ENCODE peak calls at places on chromosomes 11 and 22, in five cellular contexts. I is MCF 10A; J is stimulated activated CD8-positive, alpha-beta memory T cell treated with anti-CD3 and anti-CD28 coated beads, Interleukin-15, amount 100 ng/mL, for 48 hours; E is NCI-H446 treated with DMSO at 0.1 percent for 48 hours; D is activated CD4-positive, CD25-positive, alpha-beta regulatory T cell. S is an unnamed sample.
A peak's percentile ranks its signal among the peaks of the same experiment; 100 is the strongest.

GRCh38 chr11:68903288-68903630 is 373 bp downstream of the MRPL21 start:
- DNase-seq in I (no peak), J (no peak), E (no peak), D (no peak), S (no peak)

GRCh38 chr11:59207988-59208432 is 4.7 kb downstream of the MPEG1 start:
- DNase-seq in I (peak; percentile 59), J (peak; percentile 28), E (peak; percentile 25), D (no peak), S (no peak)

GRCh38 chr11:33211588-33211987 is 45.6 kb upstream of the HIPK3 start:
- DNase-seq in I (no peak), J (no peak), E (no peak), D (no peak), S (no peak)

GRCh38 chr11:72786305-72787261 is 7.3 kb downstream of the STARD10 start:
- DNase-seq in I (no peak), J (no peak), E (no peak), D (no peak), S (peak; percentile 10)

GRCh38 chr22:25714739-25715138 is 27.2 kb upstream of the MYO18B start:
- DNase-seq in I (no peak), J (no peak), E (no peak), D (no peak), S (no peak)

GRCh38 chr11:16191212-16191851 is 165.0 kb downstream of the SOX6 start:
- DNase-seq in I (no peak), J (no peak), E (no peak), D (no peak), S (no peak)

GRCh38 chr11:70915158-70915795 is 337.1 kb downstream of the SHANK2 start:
- DNase-seq in I (no peak), J (no peak), E (peak; percentile 18), D (no peak), S (no peak)

GRCh38 chr11:111019931-111020381 is 225.6 kb upstream of the POU2AF2 start:
- DNase-seq in I (peak; percentile 13), J (no peak), E (no peak), D (no peak), S (no peak)

GRCh38 chr22:22893077-22893805 is 5.6 kb downstream of the IGLL5 start:
- DNase-seq in I (no peak), J (no peak), E (no peak), D (no peak), S (no peak)

GRCh38 chr11:76200006-76200940 is 6.0 kb downstream of the WNT11 start:
- DNase-seq in I (no peak), J (no peak), E (no peak), D (no peak), S (no peak)

GRCh38 chr11:128061321-128061871 is 526.0 kb downstream of the ETS1 start:
- DNase-seq in I (no peak), J (no peak), E (no peak), D (no peak), S (no peak)

GRCh38 chr22:49658902-49659280 is 168.8 kb downstream of the BRD1 start:
- DNase-seq in I (no peak), J (no peak), E (no peak), D (no peak), S (no peak)

GRCh38 chr11:13440100-13440855 is 22.7 kb downstream of the BTBD10 start:
- DNase-seq in I (peak; percentile 95), J (no peak), E (peak; percentile 88), D (no peak), S (no peak)

GRCh38 chr11:66335531-66336233 is 552 bp downstream of the RIN1 start:
- DNase-seq in I (peak; percentile 61), J (no peak), E (no peak), D (no peak), S (no peak)

GRCh38 chr11:111941963-111942362 is 4.8 kb downstream of the DIXDC1 start:
- DNase-seq in I (peak; percentile 89), J (no peak), E (peak; percentile 94), D (no peak), S (no peak)

GRCh38 chr11:19906126-19906525 is 193.5 kb downstream of the NAV2 start:
- DNase-seq in I (no peak), J (no peak), E (no peak), D (no peak), S (no peak)

GRCh38 chr11:114270531-114271270 is 25.5 kb upstream of the NNMT start:
- DNase-seq in I (no peak), J (no peak), E (no peak), D (no peak), S (no peak)

GRCh38 chr11:1073261-1073724 is 1.4 kb upstream of the MUC2 start:
- DNase-seq in I (peak; percentile 89), J (no peak), E (no peak), D (no peak), S (no peak)

GRCh38 chr11:33944345-33944692 is 52.4 kb upstream of the LMO2 start:
- DNase-seq in I (no peak), J (no peak), E (no peak), D (no peak), S (no peak)

GRCh38 chr22:44753189-44754042 is 1.0 kb downstream of the ARHGAP8 start:
- DNase-seq in I (peak; percentile 63), J (no peak), E (no peak), D (no peak), S (no peak)

GRCh38 chr11:76184551-76184993 is 21.7 kb downstream of the WNT11 start:
- DNase-seq in I (no peak), J (no peak), E (no peak), D (no peak), S (no peak)

GRCh38 chr11:45247433-45247832 is 38.7 kb downstream of the SYT13 start:
- DNase-seq in I (peak; percentile 7), J (no peak), E (peak; percentile 73), D (no peak), S (no peak)

GRCh38 chr11:116964269-116964668 is 126.8 kb upstream of the APOA1 start:
- DNase-seq in I (no peak), J (no peak), E (no peak), D (no peak), S (no peak)

GRCh38 chr11:49151211-49151610 is 57.2 kb downstream of the FOLH1 start:
- DNase-seq in I (no peak), J (no peak), E (no peak), D (no peak), S (no peak)

GRCh38 chr11:12413141-12414055 is 36.0 kb downstream of the PARVA start:
- DNase-seq in I (no peak), J (no peak), E (no peak), D (no peak), S (no peak)

GRCh38 chr22:49733631-49734030 is 94.0 kb downstream of the BRD1 start:
- DNase-seq in I (no peak), J (no peak), E (no peak), D (no peak), S (no peak)

GRCh38 chr22:36540867-36541642 is 12.1 kb upstream of the EIF3D start:
- DNase-seq in I (no peak), J (no peak), E (no peak), D (no peak), S (no peak)

GRCh38 chr22:31148516-31148915 is 8.2 kb upstream of the PLA2G3 start:
- DNase-seq in I (peak; percentile 27), J (no peak), E (no peak), D (no peak), S (no peak)

GRCh38 chr11:72238040-72238450 is 5.9 kb downstream of the PHOX2A start:
- DNase-seq in I (peak; percentile 60), J (no peak), E (no peak), D (no peak), S (no peak)

GRCh38 chr11:115181480-115181879 is 322.7 kb downstream of the CADM1 start:
- DNase-seq in I (no peak), J (no peak), E (no peak), D (no peak), S (no peak)

GRCh38 chr11:33027846-33028536 is 11.4 kb upstream of the TCP11L1 start:
- DNase-seq in I (no peak), J (no peak), E (no peak), D (no peak), S (no peak)

S was measured in D721Med.